ENCODE peak calls at places on chromosomes 4 and X, in seven cellular contexts. L is stromal cell of bone marrow; H is stimulated activated CD8-positive, alpha-beta memory T cell treated with anti-CD3 and anti-CD28 coated beads, Interleukin-4, amount 100 ng/mL, for 1 hour; I is AG09309; W is EL; C is Right ventricle myocardium superior; J is renal cortical epithelial cell. Z is an unnamed sample.

GRCh38 chr4:150244600-150244999 is 166.4 kb downstream of the DCLK2 start:
- DNase-seq in L (peak), H (no peak), I (no peak), W (peak), C (no peak), J (peak), Z (no peak)

GRCh38 chr4:153364061-153364460 is 19.6 kb downstream of the MND1 start:
- DNase-seq in L (no peak), H (no peak), I (no peak), W (no peak), C (no peak), J (no peak), Z (no peak)

GRCh38 chr4:113159901-113160545 is 110.6 kb downstream of the ANK2 start:
- DNase-seq in L (no peak), H (no peak), I (no peak), W (no peak), C (no peak), J (peak), Z (no peak)

GRCh38 chr4:3112241-3112978 is 37.9 kb downstream of the HTT start:
- DNase-seq in L (no peak), H (no peak), I (no peak), W (no peak), C (no peak), J (no peak), Z (no peak)

GRCh38 chr4:125254111-125254510 is 60.6 kb upstream of the FAT4 start:
- DNase-seq in L (peak), H (no peak), I (no peak), W (peak), C (no peak), J (no peak), Z (no peak)

GRCh38 chr4:133320576-133321170 is 171.6 kb downstream of the PCDH10 start:
- DNase-seq in L (peak), H (no peak), I (no peak), W (peak), C (no peak), J (peak), Z (no peak)

GRCh38 chr4:62533573-62533972 is 1333.4 kb downstream of the ADGRL3 start:
- DNase-seq in L (no peak), H (no peak), I (no peak), W (no peak), C (no peak), J (no peak), Z (no peak)

GRCh38 chrX:26376037-26376708 is 160.2 kb downstream of the MAGEB5 start:
- DNase-seq in L (no peak), H (no peak), I (no peak), W (no peak), C (no peak), J (peak), Z (no peak)

GRCh38 chrX:125131146-125131545 is 188.5 kb upstream of the TEX13C start:
- DNase-seq in L (no peak), H (no peak), I (no peak), W (no peak), C (no peak), J (peak), Z (no peak)

GRCh38 chrX:27767387-27767786 is 40.4 kb upstream of the MAGEB10 start:
- DNase-seq in L (peak), H (no peak), I (no peak), W (no peak), C (no peak), J (no peak), Z (no peak)

GRCh38 chr4:108861339-108861738 is 98.5 kb upstream of the ETNPPL start:
- DNase-seq in L (no peak), H (no peak), I (no peak), W (no peak), C (peak), J (peak), Z (no peak)

Z was measured in central memory CD8-positive, alpha-beta T cell.